ENCODE peak calls at places on chromosomes 16 and 17, in eight cellular contexts. J is HepG2; Q is A549; U is neural progenitor cell; F is fibroblast of lung; Z is colonic mucosa; K is heart left ventricle; I is CD8-positive, alpha-beta T cell. N is an unnamed sample.
A peak's percentile ranks its signal among the peaks of the same experiment; 100 is the strongest.

GRCh38 chr17:48074322-48075054 is 26.3 kb downstream of the NFE2L1 start:
- DNase-seq in J (peak; percentile 75), Q (peak; percentile 72), U (peak; percentile 80), F (peak; percentile 87), Z (peak; percentile 88), K (peak; percentile 80), I (peak; percentile 56), N (peak; percentile 53)

GRCh38 chr17:49762148-49762941 is 1.6 kb downstream of the FAM117A start:
- DNase-seq in J (no peak), Q (no peak), U (no peak), F (no peak), Z (no peak), K (no peak), I (no peak), N (no peak)

GRCh38 chr17:19398301-19399181 is 11.6 kb upstream of the MFAP4 start:
- DNase-seq in J (no peak), Q (no peak), U (no peak), F (peak; percentile 79), Z (peak; percentile 94), K (peak; percentile 46), I (no peak), N (peak; percentile 37)

GRCh38 chr16:31529398-31530312 is 2.0 kb downstream of the AHSP start:
- DNase-seq in J (no peak), Q (no peak), U (peak; percentile 49), F (no peak), Z (no peak), K (no peak), I (no peak), N (no peak)

GRCh38 chr16:85697441-85697840 is 8.7 kb upstream of the GINS2 start:
- DNase-seq in J (no peak), Q (no peak), U (no peak), F (no peak), Z (no peak), K (no peak), I (no peak), N (peak; percentile 55)

GRCh38 chr16:58088116-58088515 is 41.1 kb downstream of the CFAP20 start:
- DNase-seq in J (no peak), Q (no peak), U (no peak), F (no peak), Z (no peak), K (no peak), I (no peak), N (no peak)

GRCh38 chr17:76957600-76958464 is 89.6 kb downstream of the MGAT5B start:
- DNase-seq in J (no peak), Q (no peak), U (peak; percentile 47), F (no peak), Z (no peak), K (no peak), I (no peak), N (no peak)

GRCh38 chr17:27946521-27946920 is 53.4 kb upstream of the LYRM9 start:
- DNase-seq in J (no peak), Q (no peak), U (no peak), F (no peak), Z (no peak), K (no peak), I (no peak), N (no peak)

GRCh38 chr17:42894283-42895184 is 6.1 kb upstream of the G6PC1 start:
- DNase-seq in J (peak; percentile 79), Q (no peak), U (no peak), F (no peak), Z (peak; percentile 68), K (no peak), I (no peak), N (no peak)

GRCh38 chr16:11597268-11597690 is 10.6 kb upstream of the LITAF start:
- DNase-seq in J (no peak), Q (no peak), U (no peak), F (no peak), Z (peak; percentile 64), K (no peak), I (no peak), N (no peak)

GRCh38 chr16:3578121-3578520 is 918 bp upstream of the NLRC3 start:
- DNase-seq in J (no peak), Q (no peak), U (no peak), F (no peak), Z (no peak), K (no peak), I (peak; percentile 26), N (no peak)

GRCh38 chr16:53745126-53745525 is 41.2 kb downstream of the FTO start:
- DNase-seq in J (no peak), Q (no peak), U (no peak), F (no peak), Z (no peak), K (no peak), I (no peak), N (peak; percentile 27)

GRCh38 chr17:80755650-80756405 is 211.2 kb downstream of the RPTOR start:
- DNase-seq in J (no peak), Q (no peak), U (no peak), F (no peak), Z (no peak), K (no peak), I (no peak), N (no peak)
- TF ChIP-seq CTCF in J (peak; percentile 31), Q (no peak), U (peak; percentile 40), F (no peak), Z (no peak), K (no peak), I (no peak), N (no peak)

GRCh38 chr17:75318615-75319222 is 29.5 kb upstream of the SLC25A19 start:
- DNase-seq in J (no peak), Q (no peak), U (no peak), F (no peak), Z (no peak), K (no peak), I (no peak), N (no peak)
- H3K27ac ChIP-seq in J (no peak overlapping the region), Q (no peak overlapping the region), U (no peak overlapping the region), F (no peak overlapping the region), Z (peak overlapping the region; percentile 17), K (no peak overlapping the region), I (no peak overlapping the region), N (peak overlapping the region; percentile 31)

GRCh38 chr16:67865318-67865717 is 7.5 kb upstream of the EDC4 start:
- DNase-seq in J (peak; percentile 68), Q (peak; percentile 69), U (peak; percentile 61), F (peak; percentile 43), Z (no peak), K (no peak), I (no peak), N (no peak)
- TF ChIP-seq CTCF in J (peak; percentile 84), Q (peak; percentile 36), U (peak; percentile 50), F (peak; percentile 29), Z (peak; percentile 23), K (peak; percentile 51), I (no peak), N (no peak)

GRCh38 chr17:1560582-1561170 is 1.9 kb downstream of the PITPNA start:
- DNase-seq in J (no peak), Q (no peak), U (no peak), F (no peak), Z (no peak), K (no peak), I (no peak), N (no peak)

GRCh38 chr17:1559743-1560581 is 2.6 kb downstream of the PITPNA start:
- DNase-seq in J (no peak), Q (no peak), U (no peak), F (no peak), Z (peak; percentile 57), K (no peak), I (no peak), N (no peak)

GRCh38 chr17:1563786-1564613 is 1.4 kb upstream of the PITPNA start:
- DNase-seq in J (no peak), Q (no peak), U (no peak), F (no peak), Z (no peak), K (no peak), I (no peak), N (no peak)

GRCh38 chr17:1562178-1562643 is 381 bp downstream of the PITPNA start:
- DNase-seq in J (no peak), Q (peak; percentile 38), U (no peak), F (no peak), Z (peak; percentile 41), K (peak; percentile 61), I (peak; percentile 7), N (peak; percentile 42)

GRCh38 chr17:1561420-1562177 is 993 bp downstream of the PITPNA start:
- DNase-seq in J (no peak), Q (peak; percentile 63), U (peak; percentile 67), F (peak; percentile 10), Z (peak; percentile 36), K (no peak), I (peak; percentile 20), N (peak; percentile 44)
- H3K27ac ChIP-seq in J (peak overlapping the region; percentile 54), Q (peak overlapping the region; percentile 97), U (peak overlapping the region; percentile 89), F (peak overlapping the region; percentile 72), Z (peak overlapping the region; percentile 67), K (peak overlapping the region; percentile 89), I (peak overlapping the region; percentile 40), N (peak overlapping the region; percentile 79)

GRCh38 chr16:14600164-14600563 is 29.9 kb downstream of the PARN start:
- DNase-seq in J (peak; percentile 23), Q (peak; percentile 51), U (peak; percentile 34), F (peak; percentile 42), Z (no peak), K (no peak), I (no peak), N (peak; percentile 28)
- TF ChIP-seq CTCF in J (peak; percentile 38), Q (peak; percentile 53), U (peak; percentile 56), F (peak; percentile 23), Z (peak; percentile 38), K (peak; percentile 46), I (peak; percentile 62), N (peak; percentile 50)

GRCh38 chr17:57810740-57811632 is 38.9 kb downstream of the MRPS23 start:
- DNase-seq in J (peak; percentile 25), Q (no peak), U (no peak), F (peak; percentile 23), Z (peak; percentile 20), K (peak; percentile 75), I (no peak), N (no peak)
- H3K27ac ChIP-seq in J (no peak overlapping the region), Q (no peak overlapping the region), U (no peak overlapping the region), F (no peak overlapping the region), Z (no peak overlapping the region), K (peak overlapping the region; percentile 87), I (no peak overlapping the region), N (no peak overlapping the region)